ENCODE peak calls at places on chromosomes 5 and 9, in five cellular contexts. D, H, K, G and B are unnamed samples.

GRCh38 chr9:108671156-108671555 is 184.6 kb downstream of the ACTL7B start:
- DNase-seq in D (no peak), H (no peak), K (peak), G (peak), B (no peak)

GRCh38 chr9:91421022-91421765 is 2.4 kb downstream of the NFIL3 start:
- DNase-seq in D (no peak), H (no peak), K (peak), G (no peak), B (no peak)

GRCh38 chr5:1771149-1772065 is 28.2 kb downstream of the MRPL36 start:
- DNase-seq in D (peak), H (no peak), K (no peak), G (no peak), B (no peak)

GRCh38 chr9:4862506-4863250 is 69.9 kb downstream of the RCL1 start:
- DNase-seq in D (no peak), H (no peak), K (peak), G (no peak), B (no peak)

GRCh38 chr5:10735569-10736255 is 25.3 kb downstream of the DAP start:
- DNase-seq in D (no peak), H (no peak), K (no peak), G (no peak), B (no peak)

GRCh38 chr9:27712826-27713225 is 139.5 kb upstream of the C9orf72 start:
- DNase-seq in D (no peak), H (no peak), K (no peak), G (no peak), B (no peak)

GRCh38 chr5:103840600-103840999 is 278.0 kb upstream of the NUDT12 start:
- DNase-seq in D (no peak), H (no peak), K (no peak), G (no peak), B (no peak)

GRCh38 chr5:73120222-73121108 is at the start of gene TMEM171:
- DNase-seq in D (no peak), H (peak), K (peak), G (no peak), B (no peak)

GRCh38 chr9:76255781-76256455 is 138.3 kb downstream of the RFK start:
- DNase-seq in D (no peak), H (no peak), K (peak), G (peak), B (no peak)

GRCh38 chr5:342501-343460 is 21.3 kb downstream of the AHRR start:
- DNase-seq in D (no peak), H (no peak), K (no peak), G (no peak), B (no peak)

GRCh38 chr9:111798786-111799185 is 4.0 kb upstream of the SHOC1 start:
- DNase-seq in D (no peak), H (no peak), K (peak), G (no peak), B (no peak)

GRCh38 chr9:110152704-110153374 is 55.1 kb downstream of the C9orf152 start:
- DNase-seq in D (no peak), H (peak), K (peak), G (peak), B (peak)

GRCh38 chr5:37940931-37941623 is 101.2 kb upstream of the GDNF start:
- DNase-seq in D (no peak), H (peak), K (no peak), G (no peak), B (no peak)

GRCh38 chr9:115115924-115116323 is 2.0 kb downstream of the TNC start:
- DNase-seq in D (no peak), H (no peak), K (no peak), G (no peak), B (no peak)

GRCh38 chr5:173231996-173232498 is 3.0 kb downstream of the NKX2-5 start:
- DNase-seq in D (no peak), H (no peak), K (no peak), G (no peak), B (no peak)

GRCh38 chr9:137795156-137795666 is 82.4 kb upstream of the CACNA1B start:
- DNase-seq in D (no peak), H (no peak), K (no peak), G (no peak), B (no peak)

GRCh38 chr5:151627650-151628049 is 36.5 kb upstream of the FAT2 start:
- DNase-seq in D (no peak), H (no peak), K (no peak), G (no peak), B (no peak)

GRCh38 chr5:98217138-98217537 is 556.3 kb upstream of the RGMB start:
- DNase-seq in D (no peak), H (no peak), K (peak), G (no peak), B (no peak)

GRCh38 chr5:53378590-53379247 is 101.7 kb upstream of the FST start:
- DNase-seq in D (no peak), H (no peak), K (peak), G (peak), B (no peak)

GRCh38 chr5:128154943-128155342 is 71.4 kb downstream of the SLC12A2 start:
- DNase-seq in D (no peak), H (no peak), K (peak), G (no peak), B (no peak)

GRCh38 chr5:127571314-127571713 is 53.9 kb downstream of the PRRC1 start:
- DNase-seq in D (no peak), H (no peak), K (no peak), G (no peak), B (no peak)

GRCh38 chr9:82466616-82467251 is 478.2 kb downstream of the SPATA31D1 start:
- DNase-seq in D (no peak), H (no peak), K (peak), G (peak), B (no peak)

GRCh38 chr5:81006955-81007636 is 46.9 kb downstream of the RASGRF2 start:
- DNase-seq in D (no peak), H (no peak), K (no peak), G (no peak), B (no peak)

GRCh38 chr9:94861589-94862241 is 135.2 kb downstream of the AOPEP start:
- DNase-seq in D (no peak), H (peak), K (peak), G (no peak), B (peak)

GRCh38 chr9:98254236-98255063 is 999 bp downstream of the TBC1D2 start:
- DNase-seq in D (no peak), H (no peak), K (no peak), G (no peak), B (no peak)

GRCh38 chr5:10760033-10760975 is 730 bp downstream of the DAP start:
- DNase-seq in D (no peak), H (peak), K (peak), G (peak), B (peak)

GRCh38 chr5:9454012-9454481 is 91.8 kb downstream of the SEMA5A start:
- DNase-seq in D (no peak), H (no peak), K (no peak), G (no peak), B (no peak)

GRCh38 chr5:141778211-141778610 is 96.2 kb upstream of the ARAP3 start:
- DNase-seq in D (no peak), H (no peak), K (peak), G (peak), B (no peak)

GRCh38 chr5:64744914-64745313 is 23.6 kb downstream of the SREK1IP1 start:
- DNase-seq in D (no peak), H (no peak), K (no peak), G (no peak), B (no peak)

GRCh38 chr5:171667341-171668096 is 118.1 kb upstream of the SMIM23 start:
- DNase-seq in D (no peak), H (no peak), K (peak), G (peak), B (no peak)

GRCh38 chr5:61768692-61769281 is 436.7 kb downstream of the ZSWIM6 start:
- DNase-seq in D (no peak), H (no peak), K (no peak), G (no peak), B (no peak)

GRCh38 chr5:81530919-81531318 is 137.0 kb upstream of the ACOT12 start:
- DNase-seq in D (no peak), H (no peak), K (no peak), G (no peak), B (no peak)

GRCh38 chr5:15926586-15926985 is 253.0 kb downstream of the MARCHF11 start:
- DNase-seq in D (no peak), H (no peak), K (no peak), G (no peak), B (no peak)

GRCh38 chr9:7554699-7555098 is 244.9 kb downstream of the DMAC1 start:
- DNase-seq in D (no peak), H (no peak), K (no peak), G (no peak), B (no peak)

GRCh38 chr9:15349892-15350761 is 43.1 kb upstream of the TTC39B start:
- DNase-seq in D (no peak), H (peak), K (peak), G (no peak), B (peak)